ENCODE peak calls at places on chromosomes 4 and X, in five cellular contexts. I is lower leg skin, F is activated B cell treated with CpG ODN at 0.5 μM for 24 hours, W is IMR-90, P is upper lobe of left lung. D is an unnamed sample.

GRCh38 chr4:124686279-124686678 is 26.3 kb downstream of the ANKRD50 start:
- DNase-seq in P (no peak), W (no peak), I (no peak), F (no peak), D (no peak)

GRCh38 chr4:118968006-118968405 is 79.4 kb downstream of the SYNPO2 start:
- DNase-seq in I (no peak), P (no peak), F (no peak), W (peak; percentile 87), D (peak; percentile 72)

GRCh38 chrX:72396117-72396516 is 90.4 kb upstream of the CITED1 start:
- DNase-seq in I (no peak), P (no peak), F (no peak), W (no peak), D (no peak)

GRCh38 chrX:119343856-119344255 is 55.3 kb upstream of the SLC25A43 start:
- DNase-seq in P (no peak), I (no peak), W (no peak), F (no peak), D (no peak)

GRCh38 chr4:6560416-6561172 is 14.4 kb upstream of the MAN2B2 start:
- DNase-seq in F (no peak), I (no peak), P (peak; percentile 46), W (peak; percentile 64), D (no peak)

GRCh38 chrX:20971250-20971649 is 403.0 kb upstream of the CNKSR2 start:
- DNase-seq in P (no peak), F (no peak), I (no peak), W (no peak), D (no peak)

GRCh38 chrX:106964290-106964689 is 35.7 kb downstream of the MORC4 start:
- DNase-seq in P (no peak), I (no peak), W (no peak), F (no peak), D (no peak)

GRCh38 chrX:73127700-73128241 is 48.5 kb upstream of the PABPC1L2A start:
- DNase-seq in P (peak; percentile 40), I (no peak), W (no peak), F (no peak), D (no peak)

GRCh38 chr4:75742451-75742850 is 18.1 kb downstream of the USO1 start:
- DNase-seq in F (no peak), P (no peak), W (no peak), I (no peak), D (no peak)

GRCh38 chr4:138445098-138445497 is 202.9 kb upstream of the SLC7A11 start:
- DNase-seq in F (no peak), W (peak; percentile 12), P (no peak), I (no peak), D (no peak)

GRCh38 chr4:91904556-91904955 is 399.2 kb upstream of the GRID2 start:
- DNase-seq in W (no peak), F (no peak), I (no peak), P (no peak), D (no peak)

GRCh38 chrX:103877571-103877970 is 45.5 kb upstream of the RAB9B start:
- DNase-seq in I (no peak), W (no peak), F (no peak), P (no peak), D (no peak)

GRCh38 chrX:70434914-70435586 is 9.6 kb upstream of the DLG3 start:
- DNase-seq in I (peak; percentile 84), P (no peak), F (no peak), W (peak; percentile 48), D (no peak)

GRCh38 chr4:39571504-39571903 is 44.3 kb upstream of the UGDH start:
- DNase-seq in F (no peak), W (no peak), I (no peak), P (no peak), D (no peak)

GRCh38 chr4:42513748-42514490 is 116.6 kb downstream of the SHISA3 start:
- DNase-seq in W (no peak), P (no peak), I (no peak), F (no peak), D (no peak)

GRCh38 chr4:186264660-186265059 is 1.3 kb upstream of the F11 start:
- DNase-seq in P (no peak), F (no peak), W (no peak), I (no peak), D (no peak)

GRCh38 chrX:14064632-14065432 is 35.1 kb upstream of the GEMIN8 start:
- DNase-seq in F (no peak), W (peak; percentile 51), P (no peak), I (no peak), D (no peak)

GRCh38 chrX:45801554-45801953 is 600.9 kb upstream of the DIPK2B start:
- DNase-seq in F (no peak), P (no peak), W (peak; percentile 34), I (no peak), D (no peak)

GRCh38 chrX:71256051-71256450 is 2.1 kb upstream of the ZMYM3 start:
- DNase-seq in P (no peak), I (no peak), W (peak; percentile 28), F (no peak), D (no peak)

GRCh38 chr4:176883108-176883550 is 90.4 kb upstream of the VEGFC start:
- DNase-seq in P (no peak), I (no peak), F (no peak), W (peak; percentile 27), D (no peak)

GRCh38 chrX:135490979-135491514 is 29.4 kb upstream of the INTS6L start:
- DNase-seq in W (no peak), P (no peak), F (no peak), I (no peak), D (no peak)

GRCh38 chrX:94676285-94676684 is 1002.3 kb downstream of the FAM133A start:
- DNase-seq in W (no peak), P (no peak), I (no peak), F (no peak), D (no peak)

GRCh38 chrX:16870861-16871584 is 861 bp upstream of the RBBP7 start:
- DNase-seq in P (peak; percentile 86), W (no peak), F (no peak), I (peak; percentile 89), D (no peak)

GRCh38 chr4:109979932-109980717 is 67.4 kb downstream of the EGF start:
- DNase-seq in F (no peak), P (no peak), I (no peak), W (peak; percentile 78), D (no peak)

GRCh38 chr4:55170462-55170861 is 45.1 kb upstream of the KDR start:
- DNase-seq in F (no peak), P (no peak), W (peak; percentile 10), I (no peak), D (no peak)

GRCh38 chrX:155768036-155768769 is 112.9 kb upstream of the VAMP7 start:
- DNase-seq in P (peak; percentile 66), F (no peak), I (no peak), W (peak; percentile 35), D (peak; percentile 57)

GRCh38 chr4:103091601-103092223 is 7.9 kb downstream of the BDH2 start:
- DNase-seq in P (no peak), I (no peak), F (no peak), W (peak; percentile 79), D (no peak)

GRCh38 chr4:153205028-153205648 is 895 bp downstream of the TRIM2 start:
- DNase-seq in I (no peak), F (no peak), W (no peak), P (peak; percentile 30), D (no peak)

GRCh38 chr4:964346-965025 is 8.9 kb downstream of the DGKQ start:
- DNase-seq in P (peak; percentile 78), W (no peak), F (no peak), I (no peak), D (no peak)

GRCh38 chrX:136747003-136747986 is 33.4 kb downstream of the ARHGEF6 start:
- DNase-seq in I (no peak), W (no peak), P (no peak), F (no peak), D (peak; percentile 47)

DNA sequence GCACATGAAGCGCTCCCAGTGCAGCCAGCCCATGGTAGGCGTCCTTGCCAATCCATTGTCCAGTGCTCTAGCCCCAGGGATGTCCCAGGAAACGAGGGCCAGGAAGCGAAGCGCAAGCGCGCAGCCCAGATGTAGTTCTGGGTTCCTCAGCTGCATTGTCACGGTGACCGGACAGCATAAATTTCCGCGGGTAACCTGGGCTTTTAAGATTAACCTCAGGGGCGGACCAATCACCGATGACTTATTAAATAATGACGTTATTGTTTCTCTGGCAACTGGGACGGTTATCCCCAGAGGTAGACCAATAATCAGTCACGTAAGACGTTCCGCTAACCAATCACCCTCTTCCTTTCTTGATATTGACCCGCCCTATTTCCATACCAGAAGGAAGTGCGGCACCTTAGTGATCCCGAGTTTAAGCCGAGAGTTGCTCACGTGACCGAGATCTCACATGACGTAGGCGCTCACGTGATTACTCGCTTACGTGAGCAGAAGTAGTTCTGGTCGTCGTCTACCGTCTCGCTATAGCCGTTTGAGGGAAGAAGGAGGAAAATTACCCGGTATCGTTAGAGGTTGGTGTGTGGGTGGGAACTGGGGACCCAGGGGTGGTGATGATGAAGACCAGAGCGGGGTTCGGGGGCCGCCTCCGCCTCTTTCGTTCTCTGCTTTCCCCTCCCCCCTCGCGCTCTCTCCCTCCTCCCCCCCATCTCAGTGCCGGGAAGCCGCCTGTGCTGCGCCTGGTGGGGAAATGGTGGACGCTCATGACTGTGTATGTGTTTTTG is at the start of the genes GLA and HNRNPH2:
- DNase-seq in I (peak; percentile 98), W (peak; percentile 99), F (peak; percentile 71), P (peak; percentile 86), D (peak; percentile 92)
- TF ChIP-seq CTCF in I (no peak), W (no peak), F (no peak), P (no peak), D (no peak)

DNA sequence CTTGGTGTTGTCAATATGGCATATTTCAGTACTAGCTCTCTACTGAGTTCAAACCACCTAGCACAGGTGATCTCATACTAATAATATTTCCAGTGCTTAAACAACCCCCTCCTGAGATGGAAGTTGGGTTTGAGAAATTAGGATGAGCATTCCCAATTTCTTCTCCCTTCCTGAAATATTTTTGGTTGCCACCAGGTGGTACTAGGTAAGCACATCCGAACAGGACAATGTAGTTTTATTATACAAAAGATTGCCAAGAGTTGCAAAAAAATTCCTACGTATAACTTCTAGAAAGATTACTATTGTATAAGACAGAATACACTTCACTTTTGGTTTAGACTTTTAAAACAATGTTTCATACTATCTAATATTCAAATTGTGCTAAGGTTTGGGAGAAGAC is 484.5 kb downstream of the PACRGL start:
- DNase-seq in W (no peak), I (no peak), P (no peak), F (no peak), D (no peak)
- TF ChIP-seq CTCF in W (no peak), I (no peak), P (no peak), F (no peak), D (no peak)

GRCh38 chr4:72924814-72925213 is 144.7 kb downstream of the COX18 start:
- DNase-seq in I (no peak), W (no peak), P (no peak), F (no peak), D (no peak)
- TF ChIP-seq CTCF in I (no peak), W (no peak), P (no peak), F (no peak), D (no peak)

GRCh38 chr4:111628437-111628836 is 516.8 kb upstream of the FAM241A start:
- DNase-seq in W (no peak), I (no peak), P (no peak), F (no peak), D (no peak)

GRCh38 chr4:111632752-111633151 is 512.5 kb upstream of the FAM241A start:
- DNase-seq in F (no peak), W (peak; percentile 53), P (no peak), I (no peak), D (no peak)

GRCh38 chr4:111633663-111634266 is 511.5 kb upstream of the FAM241A start:
- DNase-seq in I (no peak), P (no peak), W (no peak), F (no peak), D (no peak)

GRCh38 chr4:111630705-111631104 is 514.5 kb upstream of the FAM241A start:
- DNase-seq in F (no peak), I (no peak), P (no peak), W (peak; percentile 42), D (no peak)

GRCh38 chr4:111631157-111631999 is 513.9 kb upstream of the FAM241A start:
- DNase-seq in F (no peak), P (no peak), I (no peak), W (peak; percentile 37), D (no peak)
- TF ChIP-seq CTCF in F (no peak), P (no peak), I (no peak), W (peak; percentile 50), D (no peak)

D was measured in CD14-positive monocyte.